ENCODE peak calls at places on chromosomes 5 and 9, in ten cellular contexts. One of them, this sample, is unnamed.

GRCh38 chr9:132647355-132647754 is 22.4 kb downstream of the DDX31 start:
- DNase-seq in hepatocyte: peak; percentile 66
- DNase-seq in lower leg skin: no peak
- DNase-seq in CD4-positive, alpha-beta T cell: no peak
- DNase-seq in nephron progenitor cell: no peak
- DNase-seq in BE2C: no peak
- DNase-seq in WTC11: no peak
- DNase-seq in cardiac fibroblast: peak; percentile 86
- DNase-seq in AG04450: peak; percentile 96
- DNase-seq in WERI-Rb-1: no peak
- DNase-seq in this sample: no peak

GRCh38 chr5:112293587-112293986 is 125.5 kb downstream of the EPB41L4A start:
- DNase-seq in BE2C: no peak
- DNase-seq in hepatocyte: no peak
- DNase-seq in AG04450: no peak
- DNase-seq in CD4-positive, alpha-beta T cell: no peak
- DNase-seq in lower leg skin: no peak
- DNase-seq in nephron progenitor cell: no peak
- DNase-seq in WTC11: no peak
- DNase-seq in WERI-Rb-1: no peak
- DNase-seq in cardiac fibroblast: no peak
- DNase-seq in this sample: no peak

GRCh38 chr5:173780356-173781234 is 107.6 kb upstream of the CPEB4 start:
- DNase-seq in AG04450: no peak
- DNase-seq in WTC11: no peak
- DNase-seq in WERI-Rb-1: no peak
- DNase-seq in lower leg skin: no peak
- DNase-seq in hepatocyte: no peak
- DNase-seq in CD4-positive, alpha-beta T cell: no peak
- DNase-seq in nephron progenitor cell: no peak
- DNase-seq in BE2C: no peak
- DNase-seq in cardiac fibroblast: no peak
- DNase-seq in this sample: no peak

GRCh38 chr9:3887121-3887797 is 361.5 kb upstream of the RFX3 start:
- DNase-seq in hepatocyte: no peak
- DNase-seq in cardiac fibroblast: no peak
- DNase-seq in BE2C: no peak
- DNase-seq in lower leg skin: no peak
- DNase-seq in WERI-Rb-1: peak; percentile 48
- DNase-seq in nephron progenitor cell: no peak
- DNase-seq in AG04450: no peak
- DNase-seq in WTC11: no peak
- DNase-seq in CD4-positive, alpha-beta T cell: no peak
- DNase-seq in this sample: no peak

GRCh38 chr5:158514353-158514960 is 585.3 kb downstream of the EBF1 start:
- DNase-seq in AG04450: no peak
- DNase-seq in CD4-positive, alpha-beta T cell: no peak
- DNase-seq in WTC11: no peak
- DNase-seq in WERI-Rb-1: no peak
- DNase-seq in cardiac fibroblast: peak; percentile 48
- DNase-seq in hepatocyte: no peak
- DNase-seq in nephron progenitor cell: no peak
- DNase-seq in BE2C: no peak
- DNase-seq in lower leg skin: no peak
- DNase-seq in this sample: no peak

GRCh38 chr5:168339151-168340140 is 48.0 kb downstream of the WWC1 start:
- DNase-seq in CD4-positive, alpha-beta T cell: no peak
- DNase-seq in WERI-Rb-1: no peak
- DNase-seq in BE2C: no peak
- DNase-seq in WTC11: peak; percentile 62
- DNase-seq in cardiac fibroblast: no peak
- DNase-seq in lower leg skin: no peak
- DNase-seq in hepatocyte: no peak
- DNase-seq in nephron progenitor cell: no peak
- DNase-seq in AG04450: no peak
- DNase-seq in this sample: no peak

GRCh38 chr9:95078934-95079333 is 238.6 kb downstream of the FANCC start:
- DNase-seq in nephron progenitor cell: no peak
- DNase-seq in lower leg skin: no peak
- DNase-seq in hepatocyte: no peak
- DNase-seq in BE2C: no peak
- DNase-seq in WTC11: peak; percentile 44
- DNase-seq in AG04450: no peak
- DNase-seq in CD4-positive, alpha-beta T cell: no peak
- DNase-seq in WERI-Rb-1: no peak
- DNase-seq in cardiac fibroblast: no peak
- DNase-seq in this sample: no peak

GRCh38 chr9:128103589-128103962 is 24.0 kb downstream of the PTGES2 start:
- DNase-seq in lower leg skin: no peak
- DNase-seq in nephron progenitor cell: no peak
- DNase-seq in CD4-positive, alpha-beta T cell: peak; percentile 40
- DNase-seq in AG04450: no peak
- DNase-seq in WERI-Rb-1: peak; percentile 56
- DNase-seq in hepatocyte: peak; percentile 54
- DNase-seq in BE2C: no peak
- DNase-seq in WTC11: no peak
- DNase-seq in cardiac fibroblast: no peak
- DNase-seq in this sample: no peak

GRCh38 chr9:20559236-20559896 is 62.9 kb downstream of the MLLT3 start:
- DNase-seq in WTC11: no peak
- DNase-seq in BE2C: no peak
- DNase-seq in CD4-positive, alpha-beta T cell: no peak
- DNase-seq in lower leg skin: no peak
- DNase-seq in cardiac fibroblast: no peak
- DNase-seq in WERI-Rb-1: no peak
- DNase-seq in nephron progenitor cell: no peak
- DNase-seq in hepatocyte: no peak
- DNase-seq in AG04450: no peak
- DNase-seq in this sample: no peak

GRCh38 chr5:124675921-124676846 is 70.3 kb downstream of the ZNF608 start:
- DNase-seq in hepatocyte: no peak
- DNase-seq in WERI-Rb-1: no peak
- DNase-seq in cardiac fibroblast: peak; percentile 72
- DNase-seq in AG04450: no peak
- DNase-seq in nephron progenitor cell: no peak
- DNase-seq in CD4-positive, alpha-beta T cell: no peak
- DNase-seq in BE2C: no peak
- DNase-seq in WTC11: no peak
- DNase-seq in lower leg skin: no peak
- DNase-seq in this sample: no peak

GRCh38 chr9:124834586-124834985 is 18.7 kb upstream of the WDR38 start:
- DNase-seq in WTC11: no peak
- DNase-seq in AG04450: no peak
- DNase-seq in nephron progenitor cell: no peak
- DNase-seq in cardiac fibroblast: peak; percentile 39
- DNase-seq in WERI-Rb-1: no peak
- DNase-seq in hepatocyte: peak; percentile 39
- DNase-seq in BE2C: no peak
- DNase-seq in CD4-positive, alpha-beta T cell: no peak
- DNase-seq in lower leg skin: no peak
- DNase-seq in this sample: no peak

GRCh38 chr5:176780071-176780850 is 30.1 kb upstream of the UNC5A start:
- DNase-seq in WERI-Rb-1: no peak
- DNase-seq in BE2C: no peak
- DNase-seq in cardiac fibroblast: no peak
- DNase-seq in lower leg skin: no peak
- DNase-seq in AG04450: no peak
- DNase-seq in hepatocyte: no peak
- DNase-seq in nephron progenitor cell: no peak
- DNase-seq in CD4-positive, alpha-beta T cell: no peak
- DNase-seq in WTC11: no peak
- DNase-seq in this sample: no peak
- TF ChIP-seq CTCF in WERI-Rb-1: no peak
- TF ChIP-seq CTCF in BE2C: no peak
- TF ChIP-seq CTCF in cardiac fibroblast: no peak
- TF ChIP-seq CTCF in lower leg skin: no peak
- TF ChIP-seq CTCF in AG04450: no peak
- TF ChIP-seq CTCF in hepatocyte: no peak
- TF ChIP-seq CTCF in nephron progenitor cell: no peak
- TF ChIP-seq CTCF in CD4-positive, alpha-beta T cell: no peak
- TF ChIP-seq CTCF in WTC11: no peak
- TF ChIP-seq CTCF in this sample: no peak

DNA sequence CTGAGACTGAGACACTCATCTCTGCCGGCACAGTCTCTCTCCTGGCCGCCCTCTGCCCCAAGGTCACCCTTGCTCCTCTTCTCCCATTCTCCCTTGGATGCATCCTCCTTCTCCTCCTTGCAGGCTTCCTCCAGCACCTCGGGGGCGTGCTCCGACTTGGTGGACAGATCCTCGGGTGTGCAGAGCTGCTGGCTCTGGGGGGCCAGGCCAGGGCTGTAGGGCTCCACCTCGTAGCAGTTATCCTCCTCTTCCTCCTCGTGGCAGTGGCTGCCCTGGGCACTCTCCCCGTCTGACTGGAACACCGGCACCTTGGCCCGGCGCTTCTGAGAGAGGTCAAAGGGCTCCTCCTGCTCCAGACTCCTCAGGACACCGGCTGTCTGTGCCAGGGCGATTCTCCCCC is 63.3 kb downstream of the ZNF366 start:
- DNase-seq in nephron progenitor cell: no peak
- DNase-seq in hepatocyte: no peak
- DNase-seq in WERI-Rb-1: no peak
- DNase-seq in BE2C: no peak
- DNase-seq in lower leg skin: no peak
- DNase-seq in WTC11: no peak
- DNase-seq in cardiac fibroblast: no peak
- DNase-seq in CD4-positive, alpha-beta T cell: no peak
- DNase-seq in AG04450: no peak
- DNase-seq in this sample: no peak
- TF ChIP-seq CTCF in nephron progenitor cell: no peak
- TF ChIP-seq CTCF in hepatocyte: no peak
- TF ChIP-seq CTCF in WERI-Rb-1: no peak
- TF ChIP-seq CTCF in BE2C: no peak
- TF ChIP-seq CTCF in lower leg skin: no peak
- TF ChIP-seq CTCF in WTC11: no peak
- TF ChIP-seq CTCF in cardiac fibroblast: no peak
- TF ChIP-seq CTCF in CD4-positive, alpha-beta T cell: no peak
- TF ChIP-seq CTCF in AG04450: no peak
- TF ChIP-seq CTCF in this sample: no peak

GRCh38 chr9:137221477-137222111 is 446 bp downstream of the RNF208 start:
- DNase-seq in WERI-Rb-1: no peak
- DNase-seq in lower leg skin: no peak
- DNase-seq in BE2C: no peak
- DNase-seq in WTC11: peak; percentile 68
- DNase-seq in hepatocyte: no peak
- DNase-seq in nephron progenitor cell: peak; percentile 56
- DNase-seq in CD4-positive, alpha-beta T cell: no peak
- DNase-seq in AG04450: no peak
- DNase-seq in cardiac fibroblast: no peak
- DNase-seq in this sample: no peak

GRCh38 chr9:137221095-137221374 is 1.0 kb downstream of the RNF208 start:
- DNase-seq in hepatocyte: no peak
- DNase-seq in CD4-positive, alpha-beta T cell: no peak
- DNase-seq in lower leg skin: no peak
- DNase-seq in WERI-Rb-1: no peak
- DNase-seq in AG04450: no peak
- DNase-seq in cardiac fibroblast: no peak
- DNase-seq in nephron progenitor cell: no peak
- DNase-seq in WTC11: no peak
- DNase-seq in BE2C: no peak
- DNase-seq in this sample: no peak

GRCh38 chr9:137223078-137224040 is 1.3 kb upstream of the RNF208 start:
- DNase-seq in hepatocyte: peak; percentile 98
- DNase-seq in BE2C: peak; percentile 98
- DNase-seq in WERI-Rb-1: peak; percentile 93
- DNase-seq in CD4-positive, alpha-beta T cell: peak; percentile 98
- DNase-seq in lower leg skin: peak; percentile 97
- DNase-seq in cardiac fibroblast: peak; percentile 99
- DNase-seq in AG04450: peak; percentile 96
- DNase-seq in nephron progenitor cell: peak; percentile 95
- DNase-seq in WTC11: peak; percentile 97
- DNase-seq in this sample: peak; percentile 99

GRCh38 chr9:137220317-137221094 is 1.5 kb downstream of the RNF208 start:
- DNase-seq in CD4-positive, alpha-beta T cell: no peak
- DNase-seq in AG04450: no peak
- DNase-seq in hepatocyte: no peak
- DNase-seq in BE2C: no peak
- DNase-seq in cardiac fibroblast: no peak
- DNase-seq in lower leg skin: no peak
- DNase-seq in WTC11: no peak
- DNase-seq in nephron progenitor cell: no peak
- DNase-seq in WERI-Rb-1: no peak
- DNase-seq in this sample: no peak

DNA sequence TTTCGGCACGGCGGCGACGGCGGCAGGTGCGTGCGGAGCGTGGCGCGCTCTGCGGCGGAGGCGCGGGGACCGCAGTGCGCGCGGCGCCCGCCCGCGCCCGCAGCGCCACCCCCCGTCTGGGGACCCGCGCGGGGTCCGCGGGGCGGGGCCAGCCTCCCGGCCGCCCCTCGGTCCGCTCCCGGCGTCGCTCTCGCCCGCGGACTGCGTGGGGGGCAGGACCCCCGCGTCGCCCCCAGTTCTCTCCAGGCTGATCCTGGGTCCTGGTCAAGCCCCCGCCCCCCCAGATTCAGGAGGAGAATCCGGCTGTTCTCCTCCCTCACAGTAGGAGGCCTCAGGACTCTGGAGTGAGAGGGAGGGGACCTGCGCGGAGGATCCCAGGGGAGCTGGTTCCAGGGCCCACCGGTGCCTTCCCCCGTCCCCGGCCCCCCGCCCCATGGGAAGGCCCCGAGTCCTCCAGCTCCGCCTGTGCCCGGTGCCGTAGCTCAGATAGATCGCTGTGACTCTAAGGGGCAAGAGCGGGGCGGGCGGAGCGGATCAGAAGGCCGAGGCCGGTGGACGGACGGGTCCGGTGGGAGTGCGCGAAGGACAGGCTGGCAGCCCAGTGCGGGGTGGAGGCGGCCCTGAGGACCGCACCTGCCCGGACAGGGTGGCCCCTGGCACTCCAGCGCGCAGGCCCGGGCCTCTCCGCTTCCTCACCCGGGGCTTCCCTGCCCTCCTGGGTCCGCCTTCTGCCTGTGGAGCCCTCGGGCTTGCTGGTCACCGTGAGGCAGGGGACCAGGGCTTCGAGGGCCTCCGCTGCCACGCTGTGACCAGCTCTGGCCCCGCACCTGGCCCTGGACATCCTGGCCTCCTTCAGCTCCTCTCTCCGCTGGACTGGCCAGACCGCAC is at the start of gene RNF208:
- DNase-seq in BE2C: no peak
- DNase-seq in WTC11: peak; percentile 58
- DNase-seq in AG04450: no peak
- DNase-seq in WERI-Rb-1: peak; percentile 23
- DNase-seq in CD4-positive, alpha-beta T cell: no peak
- DNase-seq in cardiac fibroblast: no peak
- DNase-seq in hepatocyte: peak; percentile 58
- DNase-seq in nephron progenitor cell: peak; percentile 55
- DNase-seq in lower leg skin: no peak
- DNase-seq in this sample: no peak
- TF ChIP-seq CTCF in BE2C: no peak
- TF ChIP-seq CTCF in WTC11: no peak
- TF ChIP-seq CTCF in AG04450: no peak
- TF ChIP-seq CTCF in WERI-Rb-1: no peak
- TF ChIP-seq CTCF in CD4-positive, alpha-beta T cell: no peak
- TF ChIP-seq CTCF in cardiac fibroblast: no peak
- TF ChIP-seq CTCF in hepatocyte: no peak
- TF ChIP-seq CTCF in nephron progenitor cell: no peak
- TF ChIP-seq CTCF in lower leg skin: no peak
- TF ChIP-seq CTCF in this sample: no peak

DNA sequence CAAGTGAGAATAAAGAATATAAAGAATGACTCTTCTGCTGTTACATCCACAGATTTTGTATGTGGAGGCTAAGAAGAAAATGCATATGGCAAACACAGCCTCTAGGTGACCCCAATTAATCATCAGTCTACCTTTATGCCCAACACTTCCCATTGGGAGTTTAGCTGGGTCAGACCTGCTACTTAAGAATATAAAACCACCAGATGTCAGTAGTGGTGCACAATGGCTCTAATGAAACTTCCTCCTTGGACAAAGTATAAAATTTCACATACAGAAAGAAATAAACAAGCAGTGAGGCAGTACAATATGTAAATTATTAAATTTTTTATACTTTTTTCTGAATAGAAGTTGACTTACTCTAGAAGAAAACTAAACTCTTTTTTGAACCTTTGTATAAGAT is 539.9 kb downstream of the BRINP1 start:
- DNase-seq in cardiac fibroblast: no peak
- DNase-seq in WTC11: no peak
- DNase-seq in BE2C: no peak
- DNase-seq in CD4-positive, alpha-beta T cell: no peak
- DNase-seq in WERI-Rb-1: no peak
- DNase-seq in lower leg skin: no peak
- DNase-seq in AG04450: no peak
- DNase-seq in hepatocyte: peak; percentile 18
- DNase-seq in nephron progenitor cell: no peak
- DNase-seq in this sample: no peak
- TF ChIP-seq CTCF in cardiac fibroblast: no peak
- TF ChIP-seq CTCF in WTC11: no peak
- TF ChIP-seq CTCF in BE2C: no peak
- TF ChIP-seq CTCF in CD4-positive, alpha-beta T cell: no peak
- TF ChIP-seq CTCF in WERI-Rb-1: peak; percentile 41
- TF ChIP-seq CTCF in lower leg skin: no peak
- TF ChIP-seq CTCF in AG04450: no peak
- TF ChIP-seq CTCF in hepatocyte: peak; percentile 53
- TF ChIP-seq CTCF in nephron progenitor cell: peak; percentile 25
- TF ChIP-seq CTCF in this sample: peak; percentile 67